ENCODE peak calls at places on chromosomes 3 and 15, in five cellular contexts. E, C, L, R and W are unnamed samples.

GRCh38 chr15:51024735-51025453 is 69.8 kb downstream of the TNFAIP8L3 start:
- DNase-seq in E (peak), C (no peak), L (no peak), R (no peak), W (no peak)

GRCh38 chr3:42134867-42135464 is 43.8 kb downstream of the TRAK1 start:
- DNase-seq in E (no peak), C (no peak), L (no peak), R (no peak), W (no peak)

GRCh38 chr3:179608931-179609720 is 4.5 kb downstream of the NDUFB5 start:
- DNase-seq in E (no peak), C (peak), L (no peak), R (no peak), W (no peak)

GRCh38 chr3:114518409-114518808 is 224.6 kb downstream of the TIGIT start:
- DNase-seq in E (no peak), C (no peak), L (no peak), R (no peak), W (no peak)

GRCh38 chr3:31247850-31248618 is 284.7 kb upstream of the STT3B start:
- DNase-seq in E (no peak), C (peak), L (no peak), R (no peak), W (no peak)

GRCh38 chr3:88192010-88192409 is 42.3 kb downstream of the C3orf38 start:
- DNase-seq in E (no peak), C (no peak), L (no peak), R (no peak), W (no peak)

GRCh38 chr3:69433938-69434263 is 48.0 kb upstream of the FRMD4B start:
- DNase-seq in E (peak), C (peak), L (no peak), R (no peak), W (no peak)

GRCh38 chr15:74506515-74506840 is 34.5 kb upstream of the ARID3B start:
- DNase-seq in E (no peak), C (no peak), L (no peak), R (no peak), W (no peak)

GRCh38 chr15:63191895-63192603 is 2.6 kb downstream of the RAB8B start:
- DNase-seq in E (no peak), C (peak), L (no peak), R (no peak), W (no peak)

GRCh38 chr15:76398301-76398700 is 61.7 kb downstream of the ISL2 start:
- DNase-seq in E (no peak), C (no peak), L (no peak), R (no peak), W (no peak)

GRCh38 chr3:56453027-56453426 is 15.2 kb downstream of the ERC2 start:
- DNase-seq in E (peak), C (no peak), L (no peak), R (no peak), W (no peak)

GRCh38 chr15:43776101-43776717 is 557 bp downstream of the ELL3 start:
- DNase-seq in E (no peak), C (peak), L (peak), R (no peak), W (no peak)

GRCh38 chr3:119258915-119259314 is 18.2 kb upstream of the B4GALT4 start:
- DNase-seq in E (no peak), C (peak), L (no peak), R (no peak), W (no peak)

GRCh38 chr3:178684881-178685590 is 148.8 kb downstream of the KCNMB2 start:
- DNase-seq in E (peak), C (peak), L (no peak), R (no peak), W (no peak)

GRCh38 chr15:68774120-68774519 is 46.6 kb downstream of the ANP32A start:
- DNase-seq in E (no peak), C (no peak), L (no peak), R (no peak), W (peak)

GRCh38 chr15:34514251-34514760 is 69.1 kb downstream of the GOLGA8B start:
- DNase-seq in E (peak), C (peak), L (peak), R (no peak), W (no peak)

GRCh38 chr3:42680256-42680655 is 5.1 kb upstream of the KLHL40 start:
- DNase-seq in E (no peak), C (no peak), L (no peak), R (no peak), W (no peak)

GRCh38 chr3:131881777-131882176 is 153.0 kb downstream of the CPNE4 start:
- DNase-seq in E (no peak), C (no peak), L (no peak), R (no peak), W (no peak)

GRCh38 chr3:119240101-119240581 is 537 bp downstream of the B4GALT4 start:
- DNase-seq in E (peak), C (no peak), L (no peak), R (no peak), W (no peak)

GRCh38 chr15:32993285-32993684 is 201.2 kb downstream of the FMN1 start:
- DNase-seq in E (peak), C (peak), L (no peak), R (no peak), W (no peak)
- TF ChIP-seq CTCF in E (peak), C (no peak), L (peak), R (peak), W (peak)

DNA sequence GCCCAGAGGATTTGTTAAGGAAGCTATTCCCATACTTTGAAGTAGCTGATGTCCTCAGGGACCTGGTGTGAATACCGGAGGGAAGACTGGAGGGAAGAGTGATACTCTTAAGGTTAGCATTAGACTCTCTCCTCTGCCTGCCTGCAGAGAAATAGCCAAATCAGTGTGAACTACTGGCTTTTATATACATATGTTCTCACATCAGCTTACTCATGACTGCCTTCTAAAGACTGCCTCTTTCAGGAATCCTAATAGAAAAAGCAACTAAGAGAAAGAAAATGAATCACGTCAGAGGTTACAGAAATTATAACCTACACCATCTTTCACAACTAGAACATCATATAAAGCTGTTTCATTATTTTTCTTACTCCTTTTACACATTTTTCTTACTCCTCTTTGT is 257.9 kb upstream of the UBE2E1 start:
- DNase-seq in E (no peak), C (no peak), L (no peak), R (no peak), W (no peak)
- TF ChIP-seq CTCF in E (no peak), C (no peak), L (no peak), R (no peak), W (no peak)

GRCh38 chr3:484302-484701 is 287.7 kb downstream of the CHL1 start:
- DNase-seq in E (no peak), C (no peak), L (no peak), R (no peak), W (no peak)

GRCh38 chr3:487580-487979 is 291.0 kb downstream of the CHL1 start:
- DNase-seq in E (no peak), C (no peak), L (no peak), R (no peak), W (no peak)

GRCh38 chr3:482479-482878 is 285.9 kb downstream of the CHL1 start:
- DNase-seq in E (no peak), C (no peak), L (peak), R (no peak), W (no peak)

GRCh38 chr3:480070-480469 is 283.5 kb downstream of the CHL1 start:
- DNase-seq in E (no peak), C (peak), L (no peak), R (no peak), W (no peak)

DNA sequence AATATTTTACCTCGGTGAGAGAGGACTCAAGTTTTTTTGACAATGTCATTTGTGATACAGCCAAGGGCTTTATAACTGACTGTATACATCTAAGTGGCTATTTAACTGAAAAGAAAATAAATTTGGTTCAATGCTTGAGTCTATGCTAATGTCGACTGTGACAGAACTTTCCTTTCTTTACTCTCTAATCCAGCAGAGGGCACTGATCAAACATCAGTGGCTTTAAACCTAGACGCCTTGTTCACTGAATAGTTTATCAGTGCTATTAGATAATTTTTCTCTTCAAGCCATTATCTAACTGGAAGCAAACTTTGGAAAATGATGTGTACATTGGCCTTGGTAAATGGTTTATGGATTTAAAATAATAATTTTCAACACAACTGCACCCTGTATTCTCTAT is 285.1 kb downstream of the CHL1 start:
- DNase-seq in E (peak), C (peak), L (no peak), R (no peak), W (no peak)
- TF ChIP-seq CTCF in E (peak), C (peak), L (no peak), R (peak), W (peak)

GRCh38 chr15:80090879-80091503 is 31.5 kb downstream of the ZFAND6 start:
- DNase-seq in E (no peak), C (no peak), L (no peak), R (no peak), W (no peak)
- TF ChIP-seq CTCF in E (peak), C (peak), L (peak), R (peak), W (peak)

GRCh38 chr3:177377166-177377565 is 179.9 kb upstream of the TBL1XR1 start:
- DNase-seq in E (no peak), C (no peak), L (no peak), R (no peak), W (no peak)

GRCh38 chr3:177382944-177383343 is 185.7 kb upstream of the TBL1XR1 start:
- DNase-seq in E (no peak), C (no peak), L (no peak), R (no peak), W (no peak)

GRCh38 chr3:177381070-177381469 is 183.8 kb upstream of the TBL1XR1 start:
- DNase-seq in E (no peak), C (no peak), L (no peak), R (no peak), W (no peak)

GRCh38 chr3:177378168-177378567 is 180.9 kb upstream of the TBL1XR1 start:
- DNase-seq in E (no peak), C (peak), L (no peak), R (no peak), W (no peak)

GRCh38 chr3:177379045-177379444 is 181.8 kb upstream of the TBL1XR1 start:
- DNase-seq in E (no peak), C (peak), L (no peak), R (no peak), W (no peak)
- TF ChIP-seq CTCF in E (no peak), C (peak), L (no peak), R (no peak), W (no peak)

GRCh38 chr3:43995078-43995928 is 246.4 kb upstream of the TOPAZ1 start:
- DNase-seq in E (peak), C (peak), L (peak), R (no peak), W (no peak)
- TF ChIP-seq CTCF in E (no peak), C (no peak), L (no peak), R (no peak), W (no peak)

DNA sequence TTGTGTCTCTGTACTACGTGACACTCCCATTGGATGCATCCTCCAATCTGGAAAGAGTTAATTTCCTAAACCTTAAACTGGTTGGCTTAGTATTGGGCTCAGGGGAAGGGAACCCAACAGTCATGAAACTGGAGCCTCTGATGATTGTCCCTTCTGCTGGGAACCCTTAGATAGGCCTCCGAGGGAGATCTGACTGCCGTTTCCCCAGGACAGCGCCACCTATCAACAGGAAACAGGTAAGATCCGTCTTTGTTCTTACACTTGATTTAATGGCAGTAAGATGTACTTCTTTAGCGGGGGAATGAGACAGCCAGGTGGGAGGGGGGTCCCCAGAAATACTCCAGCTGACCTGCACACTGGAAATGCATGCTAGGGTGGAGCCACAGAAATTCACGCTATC is 1749.6 kb downstream of the SI start:
- DNase-seq in E (no peak), C (no peak), L (no peak), R (no peak), W (no peak)
- TF ChIP-seq CTCF in E (no peak), C (no peak), L (no peak), R (no peak), W (no peak)

GRCh38 chr3:11258958-11259357 is 13.2 kb upstream of the ATG7 start:
- DNase-seq in E (no peak), C (no peak), L (no peak), R (no peak), W (no peak)
- TF ChIP-seq CTCF in E (no peak), C (no peak), L (no peak), R (no peak), W (no peak)

GRCh38 chr3:129240436-129240835 is 9.0 kb upstream of the COPG1 start:
- DNase-seq in E (no peak), C (no peak), L (no peak), R (no peak), W (no peak)
- TF ChIP-seq CTCF in E (no peak), C (no peak), L (no peak), R (no peak), W (no peak)

GRCh38 chr3:3232251-3232650 is 52.8 kb upstream of the CRBN start:
- DNase-seq in E (no peak), C (no peak), L (no peak), R (no peak), W (no peak)
- TF ChIP-seq CTCF in E (no peak), C (no peak), L (no peak), R (no peak), W (no peak)